ENCODE peak calls at places on chromosomes 5 and 9, in seven cellular contexts. One of them, this sample, is unnamed.

GRCh38 chr5:102049517-102049916 is 246.6 kb downstream of the SLCO4C1 start:
- DNase-seq in stomach: no peak
- DNase-seq in small intestine: peak; percentile 2
- DNase-seq in tibial nerve: no peak
- DNase-seq in OCI-LY7: no peak
- DNase-seq in breast epithelium: no peak
- DNase-seq in lower lobe of right lung: no peak
- DNase-seq in this sample: no peak

GRCh38 chr5:179212870-179213269 is 132.4 kb downstream of the ADAMTS2 start:
- DNase-seq in stomach: no peak
- DNase-seq in small intestine: no peak
- DNase-seq in tibial nerve: no peak
- DNase-seq in OCI-LY7: no peak
- DNase-seq in breast epithelium: no peak
- DNase-seq in lower lobe of right lung: no peak
- DNase-seq in this sample: no peak

GRCh38 chr5:131068893-131069643 is 96.0 kb downstream of the HINT1 start:
- DNase-seq in stomach: no peak
- DNase-seq in small intestine: peak; percentile 31
- DNase-seq in tibial nerve: no peak
- DNase-seq in OCI-LY7: peak; percentile 34
- DNase-seq in breast epithelium: no peak
- DNase-seq in lower lobe of right lung: no peak
- DNase-seq in this sample: no peak

GRCh38 chr5:34655354-34655991 is 655 bp upstream of the RAI14 start:
- DNase-seq in stomach: peak; percentile 58
- DNase-seq in small intestine: peak; percentile 71
- DNase-seq in tibial nerve: peak; percentile 19
- DNase-seq in OCI-LY7: no peak
- DNase-seq in breast epithelium: peak; percentile 56
- DNase-seq in lower lobe of right lung: no peak
- DNase-seq in this sample: peak; percentile 64

GRCh38 chr9:33167949-33168535 is 906 bp upstream of the B4GALT1 start:
- DNase-seq in stomach: no peak
- DNase-seq in small intestine: no peak
- DNase-seq in tibial nerve: no peak
- DNase-seq in OCI-LY7: peak; percentile 39
- DNase-seq in breast epithelium: no peak
- DNase-seq in lower lobe of right lung: peak; percentile 54
- DNase-seq in this sample: no peak

GRCh38 chr5:167478156-167478555 is 813.3 kb upstream of the WWC1 start:
- DNase-seq in stomach: no peak
- DNase-seq in small intestine: no peak
- DNase-seq in tibial nerve: no peak
- DNase-seq in OCI-LY7: no peak
- DNase-seq in breast epithelium: no peak
- DNase-seq in lower lobe of right lung: no peak
- DNase-seq in this sample: no peak

GRCh38 chr9:38371495-38371894 is 21.0 kb upstream of the ALDH1B1 start:
- DNase-seq in stomach: peak; percentile 52
- DNase-seq in small intestine: peak; percentile 62
- DNase-seq in tibial nerve: no peak
- DNase-seq in OCI-LY7: peak; percentile 21
- DNase-seq in breast epithelium: no peak
- DNase-seq in lower lobe of right lung: no peak
- DNase-seq in this sample: peak; percentile 41

GRCh38 chr5:175214152-175214551 is 229.8 kb downstream of the DRD1 start:
- DNase-seq in stomach: no peak
- DNase-seq in small intestine: no peak
- DNase-seq in tibial nerve: no peak
- DNase-seq in OCI-LY7: no peak
- DNase-seq in breast epithelium: no peak
- DNase-seq in lower lobe of right lung: no peak
- DNase-seq in this sample: no peak

GRCh38 chr5:134069553-134069952 is 44.9 kb upstream of the TCF7 start:
- DNase-seq in stomach: no peak
- DNase-seq in small intestine: no peak
- DNase-seq in tibial nerve: no peak
- DNase-seq in OCI-LY7: no peak
- DNase-seq in breast epithelium: no peak
- DNase-seq in lower lobe of right lung: no peak
- DNase-seq in this sample: no peak

GRCh38 chr5:128271859-128272446 is 188.4 kb downstream of the SLC12A2 start:
- DNase-seq in stomach: no peak
- DNase-seq in small intestine: no peak
- DNase-seq in tibial nerve: no peak
- DNase-seq in OCI-LY7: no peak
- DNase-seq in breast epithelium: no peak
- DNase-seq in lower lobe of right lung: no peak
- DNase-seq in this sample: no peak

GRCh38 chr9:100505564-100506159 is 32.7 kb downstream of the TMEFF1 start:
- DNase-seq in stomach: peak; percentile 65
- DNase-seq in small intestine: peak; percentile 44
- DNase-seq in tibial nerve: no peak
- DNase-seq in OCI-LY7: peak; percentile 75
- DNase-seq in breast epithelium: no peak
- DNase-seq in lower lobe of right lung: peak; percentile 77
- DNase-seq in this sample: peak; percentile 6

GRCh38 chr9:6567140-6567591 is 78.4 kb downstream of the GLDC start:
- DNase-seq in stomach: no peak
- DNase-seq in small intestine: no peak
- DNase-seq in tibial nerve: no peak
- DNase-seq in OCI-LY7: no peak
- DNase-seq in breast epithelium: no peak
- DNase-seq in lower lobe of right lung: no peak
- DNase-seq in this sample: no peak

GRCh38 chr5:127229185-127229889 is 61.3 kb upstream of the MEGF10 start:
- DNase-seq in stomach: peak; percentile 61
- DNase-seq in small intestine: peak; percentile 71
- DNase-seq in tibial nerve: peak; percentile 13
- DNase-seq in OCI-LY7: no peak
- DNase-seq in breast epithelium: peak; percentile 71
- DNase-seq in lower lobe of right lung: peak; percentile 82
- DNase-seq in this sample: peak; percentile 76

GRCh38 chr9:37410969-37411785 is 11.3 kb upstream of the GRHPR start:
- DNase-seq in stomach: no peak
- DNase-seq in small intestine: peak; percentile 67
- DNase-seq in tibial nerve: no peak
- DNase-seq in OCI-LY7: peak; percentile 92
- DNase-seq in breast epithelium: no peak
- DNase-seq in lower lobe of right lung: no peak
- DNase-seq in this sample: no peak

GRCh38 chr5:57692582-57693487 is 210.2 kb upstream of the ACTBL2 start:
- DNase-seq in stomach: peak; percentile 56
- DNase-seq in small intestine: peak; percentile 82
- DNase-seq in tibial nerve: peak; percentile 52
- DNase-seq in OCI-LY7: no peak
- DNase-seq in breast epithelium: peak; percentile 54
- DNase-seq in lower lobe of right lung: peak; percentile 45
- DNase-seq in this sample: peak; percentile 54

GRCh38 chr5:154858972-154859950 is 834 bp downstream of the CNOT8 start:
- DNase-seq in stomach: no peak
- DNase-seq in small intestine: peak; percentile 51
- DNase-seq in tibial nerve: no peak
- DNase-seq in OCI-LY7: peak; percentile 74
- DNase-seq in breast epithelium: no peak
- DNase-seq in lower lobe of right lung: no peak
- DNase-seq in this sample: no peak

GRCh38 chr9:97570899-97571298 is 62.3 kb downstream of the TSTD2 start:
- DNase-seq in stomach: no peak
- DNase-seq in small intestine: no peak
- DNase-seq in tibial nerve: no peak
- DNase-seq in OCI-LY7: no peak
- DNase-seq in breast epithelium: no peak
- DNase-seq in lower lobe of right lung: no peak
- DNase-seq in this sample: no peak

GRCh38 chr5:42628821-42629220 is 127.8 kb upstream of the CCDC152 start:
- DNase-seq in stomach: no peak
- DNase-seq in small intestine: no peak
- DNase-seq in tibial nerve: no peak
- DNase-seq in OCI-LY7: no peak
- DNase-seq in breast epithelium: no peak
- DNase-seq in lower lobe of right lung: no peak
- DNase-seq in this sample: no peak

GRCh38 chr5:130213607-130214006 is 309.3 kb downstream of the CHSY3 start:
- DNase-seq in stomach: no peak
- DNase-seq in small intestine: no peak
- DNase-seq in tibial nerve: no peak
- DNase-seq in OCI-LY7: no peak
- DNase-seq in breast epithelium: no peak
- DNase-seq in lower lobe of right lung: no peak
- DNase-seq in this sample: no peak

DNA sequence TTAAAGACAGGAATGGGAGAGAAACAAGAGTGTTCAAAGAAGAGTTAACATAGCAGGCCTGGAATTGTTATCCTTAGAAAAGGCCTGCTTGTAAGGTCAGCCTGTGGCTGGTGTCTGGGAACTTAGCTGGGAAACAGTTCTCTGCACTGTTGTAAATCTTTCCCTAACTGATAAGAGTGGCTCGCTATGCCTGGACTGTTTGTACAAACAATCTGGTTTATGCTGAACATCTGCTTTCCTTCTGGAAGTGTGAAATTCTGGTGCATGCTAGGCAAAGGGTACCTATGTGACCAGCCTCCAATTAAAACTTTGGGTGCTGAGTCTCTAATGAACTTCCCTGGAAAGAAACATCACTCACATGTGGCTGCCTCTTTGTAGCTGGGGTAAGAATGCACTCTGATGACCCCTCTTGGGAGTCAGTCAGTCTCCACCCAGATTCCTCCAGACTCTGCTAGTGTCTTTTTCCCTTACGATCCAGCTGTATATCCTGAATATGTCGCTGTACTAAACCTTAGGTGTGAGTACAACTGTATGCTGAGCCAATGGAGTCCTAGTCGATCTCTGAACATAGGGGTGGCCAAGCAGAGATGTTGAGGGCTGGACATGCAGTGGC is 16.5 kb downstream of the SPARC start:
- DNase-seq in stomach: no peak
- DNase-seq in small intestine: peak; percentile 42
- DNase-seq in tibial nerve: no peak
- DNase-seq in OCI-LY7: no peak
- DNase-seq in breast epithelium: no peak
- DNase-seq in lower lobe of right lung: no peak
- DNase-seq in this sample: no peak
- H3K27ac ChIP-seq in stomach: peak overlapping the region; percentile 89
- H3K27ac ChIP-seq in small intestine: no peak overlapping the region
- H3K27ac ChIP-seq in tibial nerve: peak overlapping the region; percentile 66
- H3K27ac ChIP-seq in OCI-LY7: no peak overlapping the region
- H3K27ac ChIP-seq in breast epithelium: peak overlapping the region; percentile 79
- H3K27ac ChIP-seq in lower lobe of right lung: peak overlapping the region; percentile 87
- H3K27ac ChIP-seq in this sample: peak overlapping the region; percentile 8

GRCh38 chr5:3025392-3025791 is 273.9 kb upstream of the IRX2 start:
- DNase-seq in stomach: no peak
- DNase-seq in small intestine: no peak
- DNase-seq in tibial nerve: no peak
- DNase-seq in OCI-LY7: no peak
- DNase-seq in breast epithelium: no peak
- DNase-seq in lower lobe of right lung: no peak
- DNase-seq in this sample: no peak

GRCh38 chr5:3024976-3025375 is 273.5 kb upstream of the IRX2 start:
- DNase-seq in stomach: no peak
- DNase-seq in small intestine: no peak
- DNase-seq in tibial nerve: no peak
- DNase-seq in OCI-LY7: no peak
- DNase-seq in breast epithelium: no peak
- DNase-seq in lower lobe of right lung: no peak
- DNase-seq in this sample: no peak

GRCh38 chr5:3024126-3024525 is 272.6 kb upstream of the IRX2 start:
- DNase-seq in stomach: no peak
- DNase-seq in small intestine: no peak
- DNase-seq in tibial nerve: no peak
- DNase-seq in OCI-LY7: no peak
- DNase-seq in breast epithelium: no peak
- DNase-seq in lower lobe of right lung: no peak
- DNase-seq in this sample: no peak

GRCh38 chr5:3023678-3024077 is 272.2 kb upstream of the IRX2 start:
- DNase-seq in stomach: no peak
- DNase-seq in small intestine: no peak
- DNase-seq in tibial nerve: no peak
- DNase-seq in OCI-LY7: no peak
- DNase-seq in breast epithelium: no peak
- DNase-seq in lower lobe of right lung: no peak
- DNase-seq in this sample: no peak

DNA sequence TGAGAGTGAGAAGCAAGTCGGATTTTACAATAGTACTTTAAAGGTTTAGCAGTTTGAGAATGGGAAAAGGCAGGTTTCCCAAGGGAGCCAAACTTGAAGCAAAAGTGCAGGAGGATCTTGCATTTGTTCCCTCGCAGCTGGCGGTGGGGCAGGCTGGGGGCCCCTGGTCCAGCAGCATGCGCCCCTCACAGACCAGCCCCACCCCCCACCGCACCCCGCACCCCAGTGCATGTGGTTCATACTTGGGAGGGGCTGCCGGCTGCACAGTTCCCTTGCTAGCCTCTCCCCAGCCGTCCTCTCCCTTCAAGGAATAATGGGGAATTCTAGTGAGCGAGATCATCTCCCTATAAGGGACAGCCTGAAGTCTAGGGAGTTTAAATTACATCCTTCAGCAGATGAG is 273.1 kb upstream of the IRX2 start:
- DNase-seq in stomach: no peak
- DNase-seq in small intestine: no peak
- DNase-seq in tibial nerve: no peak
- DNase-seq in OCI-LY7: no peak
- DNase-seq in breast epithelium: no peak
- DNase-seq in lower lobe of right lung: no peak
- DNase-seq in this sample: no peak
- H3K9me3 ChIP-seq in stomach: no peaks in the 10 kb centered on the region
- H3K9me3 ChIP-seq in small intestine: no peaks in the 10 kb centered on the region
- H3K9me3 ChIP-seq in tibial nerve: no peaks in the 10 kb centered on the region
- H3K9me3 ChIP-seq in OCI-LY7: no peaks in the 10 kb centered on the region
- H3K9me3 ChIP-seq in breast epithelium: no peaks in the 10 kb centered on the region
- H3K9me3 ChIP-seq in lower lobe of right lung: no peaks in the 10 kb centered on the region
- H3K9me3 ChIP-seq in this sample: no peaks in the 10 kb centered on the region

GRCh38 chr5:3601060-3601710 is 5.6 kb downstream of the IRX1 start:
- DNase-seq in stomach: no peak
- DNase-seq in small intestine: no peak
- DNase-seq in tibial nerve: no peak
- DNase-seq in OCI-LY7: no peak
- DNase-seq in breast epithelium: no peak
- DNase-seq in lower lobe of right lung: no peak
- DNase-seq in this sample: no peak
- H3K4me3 ChIP-seq in stomach: peak overlapping the region; percentile 25
- H3K4me3 ChIP-seq in small intestine: no peak overlapping the region
- H3K4me3 ChIP-seq in tibial nerve: peak overlapping the region; percentile 24
- H3K4me3 ChIP-seq in OCI-LY7: no peak overlapping the region
- H3K4me3 ChIP-seq in breast epithelium: peak overlapping the region; percentile 69
- H3K4me3 ChIP-seq in lower lobe of right lung: peak overlapping the region; percentile 19
- H3K4me3 ChIP-seq in this sample: no peak overlapping the region

GRCh38 chr5:120471971-120472370 is 7.9 kb downstream of the PRR16 start:
- DNase-seq in stomach: no peak
- DNase-seq in small intestine: no peak
- DNase-seq in tibial nerve: no peak
- DNase-seq in OCI-LY7: no peak
- DNase-seq in breast epithelium: no peak
- DNase-seq in lower lobe of right lung: no peak
- DNase-seq in this sample: no peak

GRCh38 chr5:120476063-120476462 is 12.0 kb downstream of the PRR16 start:
- DNase-seq in stomach: no peak
- DNase-seq in small intestine: no peak
- DNase-seq in tibial nerve: no peak
- DNase-seq in OCI-LY7: no peak
- DNase-seq in breast epithelium: no peak
- DNase-seq in lower lobe of right lung: no peak
- DNase-seq in this sample: no peak

GRCh38 chr5:120479066-120479465 is 15.0 kb downstream of the PRR16 start:
- DNase-seq in stomach: no peak
- DNase-seq in small intestine: no peak
- DNase-seq in tibial nerve: no peak
- DNase-seq in OCI-LY7: no peak
- DNase-seq in breast epithelium: no peak
- DNase-seq in lower lobe of right lung: no peak
- DNase-seq in this sample: no peak

GRCh38 chr5:120473332-120473731 is 9.2 kb downstream of the PRR16 start:
- DNase-seq in stomach: no peak
- DNase-seq in small intestine: no peak
- DNase-seq in tibial nerve: no peak
- DNase-seq in OCI-LY7: no peak
- DNase-seq in breast epithelium: no peak
- DNase-seq in lower lobe of right lung: no peak
- DNase-seq in this sample: no peak
- H3K27ac ChIP-seq in stomach: no peak overlapping the region
- H3K27ac ChIP-seq in small intestine: no peak overlapping the region
- H3K27ac ChIP-seq in tibial nerve: no peak overlapping the region
- H3K27ac ChIP-seq in OCI-LY7: no peak overlapping the region
- H3K27ac ChIP-seq in breast epithelium: no peak overlapping the region
- H3K27ac ChIP-seq in lower lobe of right lung: no peak overlapping the region
- H3K27ac ChIP-seq in this sample: no peak overlapping the region